ENCODE peak calls at places on chromosomes 13 and 19, in six cellular contexts. A is AG10803, Y is AG09309, I is fibroblast of pulmonary artery, K is lower leg skin, F is heart right ventricle. H is an unnamed sample.

GRCh38 chr19:3443840-3444694 is 36.3 kb downstream of the SMIM24 start:
- DNase-seq in I (peak), F (peak), A (no peak), K (no peak), Y (no peak), H (no peak)

GRCh38 chr13:41658057-41658642 is 200.8 kb downstream of the RGCC start:
- DNase-seq in I (peak), F (no peak), K (no peak), A (peak), Y (peak), H (peak)

GRCh38 chr13:77584111-77584510 is 48.6 kb downstream of the SCEL start:
- DNase-seq in K (peak), F (no peak), A (no peak), I (no peak), Y (no peak), H (no peak)

GRCh38 chr19:4164262-4164661 is 10.8 kb downstream of the CREB3L3 start:
- DNase-seq in A (no peak), Y (no peak), I (no peak), K (no peak), F (no peak), H (no peak)

GRCh38 chr13:89900104-89900760 is 1447.3 kb upstream of the MIR17HG start:
- DNase-seq in I (no peak), F (no peak), K (no peak), Y (no peak), A (no peak), H (no peak)

GRCh38 chr19:35341565-35342225 is 6.0 kb upstream of the FFAR1 start:
- DNase-seq in Y (no peak), K (no peak), I (no peak), F (no peak), A (no peak), H (no peak)

GRCh38 chr13:23558675-23559536 is 11.3 kb upstream of the TNFRSF19 start:
- DNase-seq in Y (peak), I (peak), F (peak), A (peak), K (peak), H (peak)

GRCh38 chr19:1097810-1098176 is 2.6 kb upstream of the POLR2E start:
- DNase-seq in A (peak), Y (no peak), I (no peak), K (no peak), F (peak), H (no peak)

GRCh38 chr13:98821372-98822237 is 69.1 kb upstream of the SLC15A1 start:
- DNase-seq in I (peak), A (peak), K (peak), F (no peak), Y (no peak), H (peak)

GRCh38 chr13:28559636-28560259 is 64.8 kb upstream of the FLT1 start:
- DNase-seq in K (no peak), A (no peak), Y (no peak), F (no peak), I (no peak), H (no peak)

GRCh38 chr19:16386619-16387240 is 62.1 kb downstream of the KLF2 start:
- DNase-seq in F (no peak), A (peak), Y (peak), I (peak), K (no peak), H (peak)

GRCh38 chr13:96940961-96941360 is 53.3 kb downstream of the OXGR1 start:
- DNase-seq in K (no peak), I (peak), F (no peak), A (no peak), Y (no peak), H (no peak)

GRCh38 chr19:49954933-49955332 is 6.0 kb downstream of the SIGLEC11 start:
- DNase-seq in I (no peak), K (no peak), Y (no peak), A (no peak), F (no peak), H (no peak)

GRCh38 chr13:44757671-44758070 is 181.5 kb upstream of the TSC22D1 start:
- DNase-seq in F (no peak), I (no peak), Y (no peak), K (no peak), A (no peak), H (no peak)

GRCh38 chr19:56071151-56071550 is 49.9 kb downstream of the ZNF787 start:
- DNase-seq in K (no peak), A (no peak), I (no peak), F (no peak), Y (no peak), H (no peak)
- TF ChIP-seq CTCF in K (no peak), A (peak), I (peak), F (no peak), Y (peak), H (peak)

DNA sequence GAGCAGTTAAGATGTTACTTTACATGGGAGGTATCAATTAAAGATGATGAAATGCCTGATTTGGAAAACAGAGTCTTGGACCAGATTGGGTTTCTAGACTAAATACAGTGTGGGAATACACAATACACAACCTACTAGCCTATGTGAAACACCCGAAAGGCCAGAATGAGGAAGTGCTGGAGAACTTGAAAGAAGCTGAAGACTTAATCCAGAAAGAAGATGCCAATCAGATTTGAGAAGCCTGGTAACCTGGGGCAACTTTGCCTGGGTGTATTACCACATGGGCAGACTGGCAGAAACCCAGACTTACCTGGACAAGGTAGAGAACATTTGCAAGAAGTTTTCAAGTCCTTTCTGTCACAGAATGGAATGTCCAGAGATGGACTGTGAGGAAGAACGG is 43.2 kb downstream of the N4BP2L1 start:
- DNase-seq in Y (no peak), A (no peak), K (no peak), F (no peak), I (no peak), H (no peak)
- H3K4me3 ChIP-seq in Y (no peak), A (no peak), K (no peak), F (no peak), I (no peak), H (no peak)

DNA sequence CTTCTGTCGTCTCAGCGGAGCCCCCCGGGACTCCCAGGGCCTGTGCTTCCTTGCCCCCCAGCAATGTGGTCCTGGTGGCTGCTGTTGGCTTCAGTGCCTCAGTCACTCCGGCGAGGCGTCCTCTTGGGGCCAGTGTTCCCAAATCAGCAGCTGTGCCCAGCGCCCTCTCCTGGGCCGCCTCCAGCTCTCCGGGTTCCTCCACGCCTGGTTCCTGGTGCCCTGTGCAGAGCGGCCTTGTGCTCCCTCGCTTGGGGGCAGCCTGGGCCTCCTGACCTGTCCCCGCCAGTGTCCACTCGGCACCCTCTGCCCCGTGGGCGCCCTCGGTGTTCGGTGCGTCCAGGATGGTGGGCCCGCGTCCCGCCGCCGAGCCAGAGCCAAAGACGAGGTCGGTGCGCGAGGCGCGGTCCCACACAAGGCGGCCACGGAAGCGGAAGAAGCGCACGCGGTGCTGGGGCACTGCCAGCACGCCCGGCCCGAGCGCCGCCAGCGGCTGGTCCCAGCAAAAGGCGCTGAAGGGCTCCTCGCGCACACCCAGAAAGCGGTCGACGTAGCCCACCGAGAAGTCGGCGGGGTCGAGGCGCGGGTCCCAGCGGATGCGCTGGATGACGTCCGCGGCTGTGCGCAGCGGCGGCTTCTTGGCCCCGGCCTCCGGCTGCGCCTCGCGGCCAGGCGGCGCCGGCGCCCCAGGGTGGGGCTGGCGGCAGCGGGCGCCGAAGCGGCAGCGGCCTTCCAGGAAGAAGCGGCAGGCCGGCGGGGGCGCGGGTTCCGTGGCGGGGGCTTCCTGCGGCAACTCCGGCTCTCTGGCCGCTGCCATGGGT is 656 bp downstream of the LENG9 start:
- DNase-seq in K (peak), F (peak), I (peak), Y (no peak), A (peak), H (no peak)
- TF ChIP-seq CTCF in K (no peak), F (peak), I (peak), Y (peak), A (peak), H (no peak)

GRCh38 chr13:87674143-87674772 is 3.1 kb downstream of the SLITRK5 start:
- DNase-seq in Y (no peak), I (no peak), A (no peak), K (no peak), F (no peak), H (no peak)
- H3K4me3 ChIP-seq in Y (no peak), I (no peak), A (no peak), K (no peak), F (no peak), H (peak)

GRCh38 chr19:51366050-51366998 is at the start of gene ETFB:
- DNase-seq in F (peak), Y (peak), I (peak), K (peak), A (peak), H (peak)

GRCh38 chr19:51364200-51365106 is 1.7 kb downstream of the ETFB start:
- DNase-seq in I (no peak), Y (no peak), K (no peak), A (no peak), F (no peak), H (no peak)

GRCh38 chr19:51367565-51368365 is 1.0 kb downstream of the CLDND2 start:
- DNase-seq in K (peak), A (peak), F (peak), I (peak), Y (peak), H (peak)

GRCh38 chr19:51366999-51367564 is 894 bp upstream of the ETFB start:
- DNase-seq in A (no peak), Y (no peak), F (peak), K (peak), I (no peak), H (no peak)

DNA sequence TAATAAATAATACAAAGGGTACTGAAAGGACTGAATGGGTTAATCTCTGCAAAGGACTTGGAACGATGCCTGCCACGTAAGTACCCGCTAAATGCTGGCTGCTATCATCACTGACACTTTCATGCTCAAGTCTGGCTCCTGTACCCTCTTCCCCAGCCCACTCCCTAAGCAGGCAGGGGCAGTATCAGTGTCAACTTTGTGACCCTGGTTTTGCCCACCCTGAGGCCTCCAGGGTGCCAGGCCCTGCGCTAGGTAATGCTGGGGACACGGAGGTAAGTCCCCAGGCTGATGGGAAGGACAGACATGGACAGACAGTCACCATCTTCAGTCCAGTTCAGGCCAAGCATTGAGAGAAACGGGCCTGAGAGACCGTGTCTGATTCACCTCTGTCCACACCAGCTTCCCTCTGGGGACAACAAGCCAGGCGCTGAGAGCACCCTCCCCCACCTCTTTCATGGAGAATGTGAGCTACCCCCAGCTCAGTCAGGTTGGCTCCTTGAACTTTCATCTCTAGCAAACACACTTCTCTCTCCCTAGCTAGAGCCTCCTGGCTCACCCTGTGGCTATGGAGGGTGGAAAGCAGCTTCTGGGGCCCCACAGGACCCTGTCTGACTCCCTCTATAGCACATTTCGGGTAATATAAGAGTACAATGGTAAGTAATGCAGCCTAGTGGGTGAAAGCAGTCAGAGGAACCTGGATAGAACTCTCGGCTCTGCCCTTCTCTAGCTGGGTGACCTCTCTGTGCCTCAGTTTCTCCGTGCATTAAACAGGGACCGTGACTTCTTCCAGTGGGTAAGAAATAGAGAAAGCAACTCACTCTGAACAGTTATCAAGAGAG is 758 bp downstream of the ETFB start:
- DNase-seq in K (no peak), A (peak), I (peak), Y (no peak), F (no peak), H (no peak)
- TF ChIP-seq CTCF in K (no peak), A (peak), I (peak), Y (peak), F (no peak), H (peak)

GRCh38 chr13:25137624-25137892 is 34.5 kb downstream of the AMER2 start:
- DNase-seq in A (no peak), K (no peak), Y (no peak), F (no peak), I (no peak), H (no peak)
- H3K4me3 ChIP-seq in A (no peak), K (no peak), Y (no peak), F (no peak), I (no peak), H (no peak)

GRCh38 chr13:57716295-57716694 is 84.8 kb downstream of the PCDH17 start:
- DNase-seq in F (no peak), Y (no peak), K (no peak), I (no peak), A (no peak), H (no peak)
- TF ChIP-seq CTCF in F (peak), Y (no peak), K (no peak), I (no peak), A (no peak), H (no peak)

H was measured in astrocyte of the cerebellum.